ENCODE peak calls at places on chromosome 4, in seven cellular contexts. F is heart right ventricle, T is pancreas, K is ovary, I is MM.1S, Q is esophagus squamous epithelium, H is breast epithelium. R is an unnamed sample. For H3K4me1, the result is how much of the 10 kb centered on the place peaks cover.

GRCh38 chr4:53816561-53816960 is 225.3 kb upstream of the LNX1 start:
- DNase-seq in F (no peak), T (no peak), K (no peak), I (no peak), Q (no peak), H (no peak), R (no peak)

GRCh38 chr4:48813984-48814383 is 16.9 kb upstream of the OCIAD1 start:
- DNase-seq in F (no peak), T (no peak), K (no peak), I (peak), Q (no peak), H (no peak), R (no peak)

GRCh38 chr4:139300431-139301142 is 718 bp upstream of the NAA15 start:
- DNase-seq in F (no peak), T (peak), K (no peak), I (no peak), Q (no peak), H (no peak), R (no peak)

GRCh38 chr4:3871181-3871852 is 105.1 kb downstream of the ADRA2C start:
- DNase-seq in F (no peak), T (peak), K (no peak), I (peak), Q (no peak), H (no peak), R (peak)

GRCh38 chr4:147787204-147787603 is 55.3 kb downstream of the ARHGAP10 start:
- DNase-seq in F (no peak), T (no peak), K (no peak), I (no peak), Q (no peak), H (no peak), R (no peak)

GRCh38 chr4:56907009-56907408 is 691 bp upstream of the REST start:
- DNase-seq in F (no peak), T (no peak), K (no peak), I (no peak), Q (no peak), H (no peak), R (no peak)

GRCh38 chr4:100933628-100934027 is 413.7 kb downstream of the PPP3CA start:
- DNase-seq in F (no peak), T (no peak), K (no peak), I (no peak), Q (no peak), H (no peak), R (no peak)

GRCh38 chr4:34269593-34269992 is 1974.7 kb downstream of the ARAP2 start:
- DNase-seq in F (no peak), T (no peak), K (no peak), I (no peak), Q (no peak), H (no peak), R (no peak)

GRCh38 chr4:94974773-94975172 is 217.0 kb downstream of the BMPR1B start:
- DNase-seq in F (no peak), T (no peak), K (no peak), I (no peak), Q (no peak), H (no peak), R (no peak)

GRCh38 chr4:136651278-136651667 is 881.0 kb downstream of the PCDH18 start:
- DNase-seq in F (no peak), T (no peak), K (no peak), I (no peak), Q (no peak), H (no peak), R (no peak)

GRCh38 chr4:10403633-10404445 is 53.4 kb downstream of the ZNF518B start:
- DNase-seq in F (no peak), T (peak), K (no peak), I (peak), Q (no peak), H (no peak), R (no peak)

GRCh38 chr4:39976945-39977488 is 694 bp downstream of the PDS5A start:
- DNase-seq in F (no peak), T (peak), K (peak), I (peak), Q (no peak), H (no peak), R (no peak)

GRCh38 chr4:29717658-29718057 is 1002.5 kb upstream of the PCDH7 start:
- DNase-seq in F (no peak), T (no peak), K (no peak), I (no peak), Q (no peak), H (no peak), R (no peak)

GRCh38 chr4:128583753-128584712 is 225.5 kb upstream of the JADE1 start:
- DNase-seq in F (peak), T (peak), K (no peak), I (no peak), Q (no peak), H (no peak), R (no peak)

GRCh38 chr4:56465599-56466295 is 1.7 kb upstream of the SRP72 start:
- DNase-seq in F (no peak), T (no peak), K (no peak), I (peak), Q (no peak), H (no peak), R (no peak)

GRCh38 chr4:148444296-148445070 is 2.3 kb upstream of the NR3C2 start:
- DNase-seq in F (peak), T (peak), K (peak), I (peak), Q (no peak), H (no peak), R (peak)

GRCh38 chr4:126899382-126899801 is 733.4 kb upstream of the INTU start:
- DNase-seq in F (peak), T (no peak), K (no peak), I (no peak), Q (no peak), H (no peak), R (no peak)

GRCh38 chr4:111979921-111980320 is 165.3 kb upstream of the FAM241A start:
- DNase-seq in F (no peak), T (no peak), K (no peak), I (no peak), Q (no peak), H (no peak), R (no peak)

GRCh38 chr4:7708238-7708637 is 231.4 kb downstream of the AFAP1 start:
- DNase-seq in F (no peak), T (no peak), K (peak), I (no peak), Q (no peak), H (no peak), R (no peak)

GRCh38 chr4:5887361-5888221 is 5.3 kb downstream of the CRMP1 start:
- DNase-seq in F (no peak), T (no peak), K (no peak), I (no peak), Q (no peak), H (no peak), R (no peak)

GRCh38 chr4:146029939-146030710 is 91.5 kb upstream of the ZNF827 start:
- DNase-seq in F (no peak), T (no peak), K (no peak), I (no peak), Q (no peak), H (no peak), R (no peak)

GRCh38 chr4:184282251-184282713 is 64.6 kb upstream of the ENPP6 start:
- DNase-seq in F (no peak), T (no peak), K (no peak), I (peak), Q (no peak), H (no peak), R (no peak)

GRCh38 chr4:184282895-184283654 is 65.4 kb upstream of the ENPP6 start:
- DNase-seq in F (no peak), T (no peak), K (no peak), I (peak), Q (no peak), H (no peak), R (no peak)

GRCh38 chr4:184283659-184284335 is 66.1 kb upstream of the ENPP6 start:
- DNase-seq in F (no peak), T (no peak), K (no peak), I (peak), Q (no peak), H (no peak), R (no peak)

GRCh38 chr4:184284742-184285141 is 67.1 kb upstream of the ENPP6 start:
- DNase-seq in F (no peak), T (no peak), K (no peak), I (peak), Q (no peak), H (no peak), R (no peak)

GRCh38 chr4:184284336-184284690 is 66.6 kb upstream of the ENPP6 start:
- DNase-seq in F (no peak), T (no peak), K (no peak), I (peak), Q (no peak), H (no peak), R (no peak)
- H3K27ac ChIP-seq in F (peak), T (no peak), K (no peak), I (peak), Q (peak), H (peak), R (no peak)

GRCh38 chr4:158038718-158039117 is 134.1 kb downstream of the GASK1B start:
- DNase-seq in F (no peak), T (no peak), K (no peak), I (no peak), Q (no peak), H (no peak), R (no peak)

GRCh38 chr4:158032733-158033415 is 140.0 kb downstream of the GASK1B start:
- DNase-seq in F (no peak), T (no peak), K (no peak), I (no peak), Q (no peak), H (no peak), R (no peak)

GRCh38 chr4:158033416-158033863 is 139.4 kb downstream of the GASK1B start:
- DNase-seq in F (no peak), T (no peak), K (no peak), I (no peak), Q (no peak), H (no peak), R (no peak)

GRCh38 chr4:158036998-158037397 is 135.8 kb downstream of the GASK1B start:
- DNase-seq in F (no peak), T (no peak), K (no peak), I (no peak), Q (no peak), H (no peak), R (no peak)

GRCh38 chr4:158035662-158036195 is 137.1 kb downstream of the GASK1B start:
- DNase-seq in F (no peak), T (no peak), K (no peak), I (peak), Q (no peak), H (no peak), R (no peak)
- H3K4me1 ChIP-seq in F (under half), T (under half), K (under half), I (under half), Q (under half), H (under half), R (under half)

GRCh38 chr4:108637856-108638255 is 12.5 kb upstream of the OSTC start:
- DNase-seq in F (no peak), T (no peak), K (no peak), I (no peak), Q (no peak), H (no peak), R (no peak)
- TF ChIP-seq CTCF in F (no peak), T (no peak), K (no peak), I (no peak), Q (no peak), H (no peak), R (no peak)

GRCh38 chr4:1060646-1061371 is 49.4 kb downstream of the FGFRL1 start:
- DNase-seq in F (no peak), T (peak), K (peak), I (no peak), Q (no peak), H (peak), R (peak)

GRCh38 chr4:1061747-1062146 is 50.3 kb downstream of the FGFRL1 start:
- DNase-seq in F (no peak), T (no peak), K (peak), I (no peak), Q (no peak), H (no peak), R (peak)

GRCh38 chr4:1060121-1060520 is 48.7 kb downstream of the FGFRL1 start:
- DNase-seq in F (no peak), T (peak), K (no peak), I (no peak), Q (no peak), H (peak), R (peak)

GRCh38 chr4:1062419-1062818 is 50.9 kb downstream of the RNF212 start:
- DNase-seq in F (no peak), T (no peak), K (no peak), I (no peak), Q (no peak), H (no peak), R (no peak)

GRCh38 chr4:1061372-1061700 is 49.9 kb downstream of the FGFRL1 start:
- DNase-seq in F (no peak), T (no peak), K (peak), I (no peak), Q (no peak), H (peak), R (peak)
- H3K27ac ChIP-seq in F (no peak), T (no peak), K (no peak), I (no peak), Q (no peak), H (no peak), R (no peak)

DNA sequence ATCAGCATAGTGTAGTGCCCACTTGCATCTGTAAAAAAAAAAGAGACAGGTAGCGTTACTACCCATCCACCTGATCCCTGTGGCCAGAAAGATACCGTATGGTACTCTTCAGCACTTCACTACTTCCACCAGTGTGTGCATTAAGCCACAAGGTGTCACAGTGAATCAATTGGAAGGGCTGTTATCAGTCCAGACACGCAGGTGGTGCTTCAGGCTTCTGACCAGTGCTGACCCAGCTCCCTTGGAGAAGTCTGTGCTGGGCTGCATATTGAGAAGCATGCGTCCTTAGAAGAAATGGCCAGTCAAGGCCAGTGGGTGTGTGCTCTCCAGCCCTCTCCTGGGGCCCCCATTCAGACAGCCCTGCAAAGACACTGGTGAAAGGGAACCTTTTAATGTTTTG is 10.6 kb downstream of the LDB2 start:
- DNase-seq in F (no peak), T (no peak), K (no peak), I (peak), Q (no peak), H (no peak), R (no peak)
- H3K4me1 ChIP-seq in F (half or more), T (under half), K (under half), I (under half), Q (under half), H (under half), R (under half)

GRCh38 chr4:92387459-92388069 is 83.8 kb downstream of the GRID2 start:
- DNase-seq in F (no peak), T (peak), K (no peak), I (peak), Q (no peak), H (no peak), R (no peak)
- TF ChIP-seq CTCF in F (peak), T (peak), K (no peak), I (peak), Q (peak), H (peak), R (no peak)

GRCh38 chr4:107037188-107037587 is 1.1 kb upstream of the DKK2 start:
- DNase-seq in F (peak), T (peak), K (peak), I (no peak), Q (no peak), H (no peak), R (peak)

GRCh38 chr4:107034982-107035710 is 967 bp downstream of the DKK2 start:
- DNase-seq in F (no peak), T (peak), K (peak), I (no peak), Q (no peak), H (no peak), R (peak)

GRCh38 chr4:107034091-107034698 is 1.9 kb downstream of the DKK2 start:
- DNase-seq in F (no peak), T (no peak), K (peak), I (no peak), Q (no peak), H (no peak), R (peak)

GRCh38 chr4:107036602-107037151 is 564 bp upstream of the DKK2 start:
- DNase-seq in F (no peak), T (no peak), K (no peak), I (no peak), Q (no peak), H (no peak), R (peak)

DNA sequence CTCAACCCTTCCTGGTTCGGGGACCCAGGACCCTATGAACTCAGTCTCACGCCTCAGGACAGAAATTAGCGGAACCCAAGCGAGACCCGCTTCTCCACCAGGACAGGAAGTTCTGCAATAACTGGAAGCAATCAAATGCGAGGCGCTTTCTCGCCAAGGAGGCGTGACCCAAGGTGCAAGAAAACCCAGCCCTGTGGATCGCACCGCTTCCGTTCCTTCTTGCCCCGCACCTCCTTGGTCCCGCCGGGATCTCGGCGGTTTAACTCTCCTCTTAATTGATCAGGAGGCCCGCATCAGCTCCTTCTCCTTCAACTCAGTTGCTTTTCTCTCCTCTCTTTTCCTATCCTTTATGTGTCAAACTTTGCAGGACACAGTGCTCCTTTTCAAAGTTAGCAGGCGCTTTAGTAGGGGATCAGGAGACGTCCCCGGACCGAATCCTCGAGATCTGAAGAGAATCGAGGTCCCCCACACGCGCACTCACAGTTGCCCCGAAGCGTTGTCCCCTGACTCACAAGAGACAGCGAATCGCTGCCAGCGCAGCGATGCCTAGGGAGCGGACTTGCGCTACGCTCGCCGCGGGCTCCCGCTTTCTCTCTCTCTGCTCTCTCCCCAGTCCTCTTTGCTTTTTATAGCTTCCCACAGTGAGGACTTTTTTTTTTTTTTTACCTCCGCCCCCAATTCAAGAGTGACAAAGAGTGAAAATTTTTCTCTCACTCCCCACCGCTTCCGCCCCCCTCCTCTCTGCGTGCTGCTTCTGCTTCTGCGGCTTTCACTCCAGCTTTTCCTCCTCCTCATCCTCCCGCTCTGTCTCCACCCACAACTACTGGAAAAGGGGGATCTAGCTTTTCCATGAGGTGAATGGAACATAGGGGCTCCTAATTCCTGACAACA is at the start of gene DKK2:
- DNase-seq in F (no peak), T (peak), K (peak), I (no peak), Q (no peak), H (peak), R (peak)
- H3K27ac ChIP-seq in F (no peak), T (no peak), K (no peak), I (no peak), Q (no peak), H (no peak), R (no peak)

DNA sequence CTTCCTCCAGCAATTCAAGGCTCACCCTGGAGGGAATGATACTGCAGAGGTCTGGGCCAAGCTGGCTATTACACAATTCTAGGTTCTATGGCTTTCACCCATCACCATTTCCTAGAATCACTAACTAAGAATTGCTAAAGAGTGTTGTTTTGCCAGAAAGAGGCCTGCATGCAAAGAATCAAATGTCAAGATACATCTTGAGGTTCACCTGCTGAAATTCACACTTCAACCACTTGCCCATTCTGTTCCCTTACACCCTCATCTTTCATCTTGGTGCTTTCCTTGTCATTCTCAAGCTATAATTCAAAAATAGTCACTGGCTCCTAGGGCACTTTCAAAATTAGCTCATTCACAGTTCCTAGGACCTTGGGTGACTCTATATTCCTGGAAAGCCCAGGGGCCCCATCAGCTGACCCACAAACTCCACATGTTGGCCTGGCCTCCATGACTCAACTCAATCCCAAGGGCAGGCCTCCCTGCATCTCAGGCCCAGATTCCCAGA is 7.0 kb downstream of the APBB2 start:
- DNase-seq in F (no peak), T (no peak), K (no peak), I (no peak), Q (no peak), H (no peak), R (no peak)
- H3K4me1 ChIP-seq in F (half or more), T (under half), K (under half), I (under half), Q (under half), H (under half), R (under half)

GRCh38 chr4:164949448-164950118 is 27.9 kb downstream of the TRIM61 start:
- DNase-seq in F (no peak), T (no peak), K (no peak), I (no peak), Q (no peak), H (no peak), R (no peak)
- TF ChIP-seq CTCF in F (no peak), T (no peak), K (no peak), I (peak), Q (no peak), H (no peak), R (no peak)

GRCh38 chr4:173169178-173169427 is 492 bp downstream of the GALNT7 start:
- DNase-seq in F (no peak), T (no peak), K (no peak), I (no peak), Q (no peak), H (no peak), R (no peak)

GRCh38 chr4:173169428-173170209 is 1.0 kb downstream of the GALNT7 start:
- DNase-seq in F (peak), T (peak), K (peak), I (peak), Q (no peak), H (peak), R (peak)

GRCh38 chr4:173170210-173170778 is 1.7 kb downstream of the GALNT7 start:
- DNase-seq in F (no peak), T (no peak), K (no peak), I (no peak), Q (no peak), H (no peak), R (no peak)

GRCh38 chr4:173171987-173172386 is 3.4 kb downstream of the GALNT7 start:
- DNase-seq in F (no peak), T (no peak), K (no peak), I (no peak), Q (no peak), H (no peak), R (no peak)

GRCh38 chr4:173171098-173171497 is 2.5 kb downstream of the GALNT7 start:
- DNase-seq in F (no peak), T (no peak), K (no peak), I (no peak), Q (no peak), H (no peak), R (no peak)
- H3K27ac ChIP-seq in F (no peak), T (no peak), K (no peak), I (no peak), Q (no peak), H (no peak), R (no peak)